ENCODE peak calls at places on chromosomes 2 and 18, in five cellular contexts. A is fibroblast of mammary gland, G is GM13976, W is colonic mucosa, S is neural progenitor cell. L is an unnamed sample.

GRCh38 chr2:236417150-236417549 is 152.5 kb upstream of the ACKR3 start:
- DNase-seq in S (no peak), G (no peak), W (no peak), A (no peak), L (peak; percentile 65)

GRCh38 chr2:140353541-140353940 is 1573.4 kb upstream of the NXPH2 start:
- DNase-seq in A (peak; percentile 55), W (no peak), S (no peak), G (no peak), L (no peak)

GRCh38 chr18:62281684-62282083 is 43.4 kb upstream of the TNFRSF11A start:
- DNase-seq in A (peak; percentile 92), G (no peak), S (no peak), W (no peak), L (no peak)

GRCh38 chr18:10274327-10274726 is 180.1 kb upstream of the APCDD1 start:
- DNase-seq in A (peak; percentile 79), S (no peak), W (no peak), G (no peak), L (no peak)

GRCh38 chr18:2336993-2337392 is 234.3 kb downstream of the METTL4 start:
- DNase-seq in S (no peak), A (no peak), W (no peak), G (no peak), L (no peak)

GRCh38 chr2:112031916-112032582 is 23.0 kb upstream of the TMEM87B start:
- DNase-seq in A (peak; percentile 42), S (peak; percentile 30), W (peak; percentile 56), G (no peak), L (no peak)

GRCh38 chr2:22854588-22854987 is 530.4 kb upstream of the KLHL29 start:
- DNase-seq in S (no peak), A (no peak), W (no peak), G (no peak), L (no peak)

GRCh38 chr2:26356771-26357170 is 10.2 kb upstream of the ADGRF3 start:
- DNase-seq in W (no peak), A (no peak), S (no peak), G (no peak), L (no peak)

GRCh38 chr2:103401621-103402020 is 639.8 kb downstream of the TMEM182 start:
- DNase-seq in A (peak; percentile 1), S (peak; percentile 23), G (no peak), W (no peak), L (peak; percentile 5)

GRCh38 chr2:182822733-182823132 is 43.7 kb downstream of the FRZB start:
- DNase-seq in W (no peak), A (no peak), S (no peak), G (no peak), L (no peak)

GRCh38 chr2:96926791-96927190 is 56.9 kb upstream of the SEMA4C start:
- DNase-seq in A (no peak), S (no peak), G (no peak), W (no peak), L (no peak)

GRCh38 chr2:133591164-133591563 is 22.9 kb upstream of the NCKAP5 start:
- DNase-seq in W (peak; percentile 44), G (no peak), A (no peak), S (no peak), L (no peak)

DNA sequence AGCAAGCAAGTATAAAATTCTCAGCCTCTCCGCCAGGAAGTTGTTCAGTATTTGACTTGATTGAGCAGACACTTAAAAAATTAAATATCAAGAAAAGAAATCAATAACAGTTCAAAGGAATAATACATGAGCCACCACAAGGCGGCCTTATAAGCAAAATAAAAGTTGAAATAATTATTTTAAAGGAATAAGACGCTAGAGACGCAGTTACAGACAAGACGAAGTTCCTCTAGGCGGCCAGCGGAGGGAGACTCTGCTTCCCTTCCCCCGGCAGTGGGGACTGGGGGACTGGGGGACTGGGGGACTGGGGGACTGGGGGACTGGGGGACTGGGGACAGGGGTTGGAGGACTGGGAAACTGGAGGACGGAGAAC is 524 bp downstream of the CCDC178 start:
- DNase-seq in A (peak; percentile 67), W (peak; percentile 32), G (peak; percentile 40), S (peak; percentile 83), L (peak; percentile 64)
- TF ChIP-seq CTCF in A (peak; percentile 54), W (peak; percentile 15), G (peak; percentile 12), S (peak; percentile 61), L (peak; percentile 49)

GRCh38 chr2:1591978-1592907 is 152.1 kb downstream of the PXDN start:
- DNase-seq in W (peak; percentile 68), G (no peak), S (peak; percentile 86), A (peak; percentile 83), L (peak; percentile 63)
- TF ChIP-seq CTCF in W (peak; percentile 50), G (no peak), S (peak; percentile 69), A (peak; percentile 68), L (peak; percentile 41)

DNA sequence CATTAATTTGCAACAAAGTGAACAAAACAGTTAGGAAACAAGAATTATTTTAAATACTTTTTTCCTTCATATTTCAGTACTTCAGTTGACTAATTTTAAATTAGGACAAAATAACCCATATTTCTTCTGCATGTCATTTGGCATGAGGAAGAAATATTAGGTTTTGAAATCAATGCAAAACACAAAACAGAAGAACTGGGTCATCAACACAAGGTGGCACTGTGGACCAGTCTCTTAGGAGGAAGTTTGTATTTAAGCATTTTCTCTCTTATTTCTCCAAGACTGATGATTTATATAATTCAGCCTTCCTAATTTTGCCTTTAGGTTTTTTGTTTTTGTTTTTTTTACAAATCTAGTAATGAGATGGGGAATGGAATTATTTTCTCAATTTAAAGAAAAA is 352.8 kb upstream of the KCNH7 start:
- DNase-seq in S (peak; percentile 62), G (peak; percentile 24), W (no peak), A (peak; percentile 71), L (peak; percentile 18)
- TF ChIP-seq CTCF in S (peak; percentile 92), G (peak; percentile 16), W (peak; percentile 41), A (peak; percentile 75), L (peak; percentile 67)

DNA sequence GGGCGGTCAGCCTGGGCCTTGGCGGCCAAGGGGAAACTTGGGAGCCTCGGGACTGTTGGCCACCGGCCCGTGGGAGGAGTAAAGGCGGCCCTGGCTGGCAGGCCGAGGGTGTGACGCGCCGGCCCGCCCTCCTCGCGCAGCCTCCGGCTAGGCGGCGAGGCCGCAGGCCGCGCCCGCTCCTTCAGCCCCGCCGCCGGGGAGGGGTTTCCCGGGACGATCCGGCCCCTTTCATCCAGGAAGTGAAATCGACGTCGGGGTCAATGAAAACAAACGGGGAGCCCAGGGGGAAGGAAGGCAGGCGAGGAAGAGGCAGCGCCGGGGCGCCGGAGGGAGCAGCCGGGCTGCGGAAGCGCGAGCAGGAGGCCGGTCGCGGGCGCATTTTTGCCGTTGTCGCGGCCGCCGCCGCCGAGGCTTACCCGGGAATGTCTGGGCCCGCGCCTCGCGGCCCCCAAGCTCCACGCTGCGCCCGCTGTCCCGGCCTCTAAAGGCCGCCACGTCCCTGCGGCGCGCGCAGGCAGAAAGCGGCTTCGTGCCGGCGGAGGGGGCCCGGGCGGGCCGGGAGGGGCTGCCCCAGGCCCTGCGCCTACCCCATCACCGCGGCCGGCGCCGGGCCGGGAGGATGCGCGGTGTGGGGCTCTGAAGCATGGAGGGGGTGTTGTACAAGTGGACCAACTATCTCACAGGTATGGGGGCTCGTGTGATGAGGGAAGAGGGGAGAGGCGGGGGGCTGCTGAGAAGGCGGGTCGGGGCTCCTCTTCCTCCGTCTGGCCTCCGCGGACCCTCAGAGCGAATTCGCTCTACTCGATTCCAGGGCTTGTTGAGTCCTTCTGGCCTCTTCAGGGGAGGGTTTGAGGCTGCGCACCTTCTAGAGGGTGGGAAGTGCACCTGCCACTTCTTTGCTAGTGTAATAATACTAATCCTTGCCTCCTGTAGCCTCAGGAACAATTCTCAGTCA is at the start of gene PLEKHA3:
- DNase-seq in S (peak; percentile 91), A (peak; percentile 96), G (peak; percentile 91), W (peak; percentile 96), L (peak; percentile 92)
- TF ChIP-seq CTCF in S (no peak), A (no peak), G (no peak), W (no peak), L (no peak)

L was measured in nephron progenitor cell.